ENCODE peak calls at places on chromosome 14, in six cellular contexts. One of them, this sample, is unnamed.

GRCh38 chr14:67411375-67411774 is 590 bp downstream of the PLEK2 start:
- DNase-seq in GM20000: no peak
- DNase-seq in mucosa of descending colon: no peak
- DNase-seq in CD8-positive, alpha-beta T cell: no peak
- DNase-seq in Calu3: no peak
- DNase-seq in IMR-90: no peak
- DNase-seq in this sample: no peak

GRCh38 chr14:78863143-78863542 is 693.0 kb downstream of the NRXN3 start:
- DNase-seq in GM20000: peak
- DNase-seq in mucosa of descending colon: peak
- DNase-seq in CD8-positive, alpha-beta T cell: no peak
- DNase-seq in IMR-90: peak
- DNase-seq in Calu3: peak
- DNase-seq in this sample: no peak

GRCh38 chr14:100383727-100384158 is 60.6 kb downstream of the SLC25A47 start:
- DNase-seq in Calu3: peak
- DNase-seq in CD8-positive, alpha-beta T cell: peak
- DNase-seq in mucosa of descending colon: peak
- DNase-seq in IMR-90: peak
- DNase-seq in GM20000: peak
- DNase-seq in this sample: peak

GRCh38 chr14:101810897-101811620 is 49.5 kb downstream of the PPP2R5C start:
- DNase-seq in IMR-90: peak
- DNase-seq in CD8-positive, alpha-beta T cell: no peak
- DNase-seq in Calu3: no peak
- DNase-seq in GM20000: no peak
- DNase-seq in mucosa of descending colon: no peak
- DNase-seq in this sample: no peak

GRCh38 chr14:98177551-98177950 is 1094.4 kb downstream of the BCL11B start:
- DNase-seq in mucosa of descending colon: no peak
- DNase-seq in IMR-90: no peak
- DNase-seq in CD8-positive, alpha-beta T cell: no peak
- DNase-seq in Calu3: no peak
- DNase-seq in GM20000: no peak
- DNase-seq in this sample: no peak

GRCh38 chr14:81265641-81266169 is 44.9 kb upstream of the GTF2A1 start:
- DNase-seq in GM20000: no peak
- DNase-seq in CD8-positive, alpha-beta T cell: no peak
- DNase-seq in mucosa of descending colon: no peak
- DNase-seq in IMR-90: no peak
- DNase-seq in Calu3: no peak
- DNase-seq in this sample: no peak

GRCh38 chr14:35539969-35540368 is 6.0 kb downstream of the INSM2 start:
- DNase-seq in IMR-90: no peak
- DNase-seq in CD8-positive, alpha-beta T cell: no peak
- DNase-seq in Calu3: no peak
- DNase-seq in mucosa of descending colon: no peak
- DNase-seq in GM20000: peak
- DNase-seq in this sample: no peak

GRCh38 chr14:90336985-90337384 is 5.2 kb upstream of the NRDE2 start:
- DNase-seq in CD8-positive, alpha-beta T cell: no peak
- DNase-seq in GM20000: no peak
- DNase-seq in Calu3: peak
- DNase-seq in mucosa of descending colon: no peak
- DNase-seq in IMR-90: no peak
- DNase-seq in this sample: no peak

GRCh38 chr14:31449971-31450610 is 7.2 kb downstream of the DTD2 start:
- DNase-seq in mucosa of descending colon: no peak
- DNase-seq in GM20000: peak
- DNase-seq in Calu3: no peak
- DNase-seq in CD8-positive, alpha-beta T cell: no peak
- DNase-seq in IMR-90: peak
- DNase-seq in this sample: no peak

GRCh38 chr14:101120636-101121398 is 217.3 kb upstream of the RTL1 start:
- DNase-seq in IMR-90: no peak
- DNase-seq in mucosa of descending colon: peak
- DNase-seq in GM20000: no peak
- DNase-seq in Calu3: no peak
- DNase-seq in CD8-positive, alpha-beta T cell: no peak
- DNase-seq in this sample: peak

GRCh38 chr14:42884100-42884499 is 1277.4 kb downstream of the LRFN5 start:
- DNase-seq in GM20000: no peak
- DNase-seq in CD8-positive, alpha-beta T cell: no peak
- DNase-seq in IMR-90: peak
- DNase-seq in mucosa of descending colon: no peak
- DNase-seq in Calu3: no peak
- DNase-seq in this sample: no peak

GRCh38 chr14:94805726-94806288 is 35.9 kb upstream of the GSC start:
- DNase-seq in GM20000: no peak
- DNase-seq in CD8-positive, alpha-beta T cell: no peak
- DNase-seq in IMR-90: no peak
- DNase-seq in mucosa of descending colon: peak
- DNase-seq in Calu3: no peak
- DNase-seq in this sample: no peak

GRCh38 chr14:30185832-30186231 is 258.2 kb upstream of the PRKD1 start:
- DNase-seq in mucosa of descending colon: no peak
- DNase-seq in Calu3: no peak
- DNase-seq in CD8-positive, alpha-beta T cell: no peak
- DNase-seq in IMR-90: no peak
- DNase-seq in GM20000: no peak
- DNase-seq in this sample: no peak

GRCh38 chr14:35963209-35963608 is 137.1 kb downstream of the BRMS1L start:
- DNase-seq in IMR-90: no peak
- DNase-seq in GM20000: no peak
- DNase-seq in Calu3: peak
- DNase-seq in CD8-positive, alpha-beta T cell: no peak
- DNase-seq in mucosa of descending colon: no peak
- DNase-seq in this sample: no peak

GRCh38 chr14:77509366-77509765 is 10.8 kb upstream of the ISM2 start:
- DNase-seq in mucosa of descending colon: no peak
- DNase-seq in CD8-positive, alpha-beta T cell: no peak
- DNase-seq in GM20000: no peak
- DNase-seq in Calu3: no peak
- DNase-seq in IMR-90: no peak
- DNase-seq in this sample: no peak

GRCh38 chr14:50397461-50398196 is 948 bp upstream of the CDKL1 start:
- DNase-seq in GM20000: no peak
- DNase-seq in Calu3: peak
- DNase-seq in IMR-90: no peak
- DNase-seq in CD8-positive, alpha-beta T cell: no peak
- DNase-seq in mucosa of descending colon: peak
- DNase-seq in this sample: peak

GRCh38 chr14:73311710-73312035 is 74.4 kb downstream of the PAPLN start:
- DNase-seq in IMR-90: no peak
- DNase-seq in mucosa of descending colon: no peak
- DNase-seq in Calu3: no peak
- DNase-seq in GM20000: no peak
- DNase-seq in CD8-positive, alpha-beta T cell: no peak
- DNase-seq in this sample: no peak

GRCh38 chr14:73312697-73313096 is 75.4 kb downstream of the PAPLN start:
- DNase-seq in mucosa of descending colon: no peak
- DNase-seq in CD8-positive, alpha-beta T cell: no peak
- DNase-seq in GM20000: no peak
- DNase-seq in IMR-90: no peak
- DNase-seq in Calu3: no peak
- DNase-seq in this sample: no peak

DNA sequence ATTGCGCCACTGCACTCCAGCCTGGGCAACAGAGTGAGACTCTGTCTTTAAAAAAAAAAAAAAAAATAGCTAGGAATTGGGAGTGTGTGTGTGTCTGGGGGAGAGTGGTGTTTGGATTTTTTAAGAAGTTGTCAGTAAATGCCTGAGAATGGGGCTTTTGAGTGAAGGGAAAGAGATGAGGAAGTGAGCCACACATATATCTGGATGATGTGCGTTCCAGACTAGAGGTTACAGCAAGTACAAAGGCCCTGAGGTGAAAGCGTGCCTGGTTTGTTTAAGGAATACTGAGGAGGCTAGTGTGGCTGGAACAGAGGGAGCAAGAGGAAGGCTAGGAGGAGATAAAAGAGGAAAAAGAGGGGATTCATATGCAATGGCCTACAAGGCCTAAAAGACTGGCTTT is 70.0 kb downstream of the PAPLN start:
- DNase-seq in GM20000: no peak
- DNase-seq in mucosa of descending colon: no peak
- DNase-seq in CD8-positive, alpha-beta T cell: no peak
- DNase-seq in Calu3: no peak
- DNase-seq in IMR-90: no peak
- DNase-seq in this sample: no peak
- TF ChIP-seq CTCF in GM20000: no peak
- TF ChIP-seq CTCF in mucosa of descending colon: no peak
- TF ChIP-seq CTCF in CD8-positive, alpha-beta T cell: no peak
- TF ChIP-seq CTCF in Calu3: no peak
- TF ChIP-seq CTCF in IMR-90: no peak
- TF ChIP-seq CTCF in this sample: no peak

GRCh38 chr14:55160989-55161388 is 30.4 kb downstream of the DLGAP5 start:
- DNase-seq in IMR-90: peak
- DNase-seq in mucosa of descending colon: no peak
- DNase-seq in GM20000: peak
- DNase-seq in CD8-positive, alpha-beta T cell: no peak
- DNase-seq in Calu3: no peak
- DNase-seq in this sample: no peak
- TF ChIP-seq CTCF in IMR-90: peak
- TF ChIP-seq CTCF in mucosa of descending colon: peak
- TF ChIP-seq CTCF in GM20000: no peak
- TF ChIP-seq CTCF in CD8-positive, alpha-beta T cell: peak
- TF ChIP-seq CTCF in Calu3: no peak
- TF ChIP-seq CTCF in this sample: peak

GRCh38 chr14:103002578-103003350 is 54.6 kb downstream of the CDC42BPB start:
- DNase-seq in GM20000: no peak
- DNase-seq in IMR-90: no peak
- DNase-seq in CD8-positive, alpha-beta T cell: no peak
- DNase-seq in mucosa of descending colon: no peak
- DNase-seq in Calu3: no peak
- DNase-seq in this sample: no peak
- TF ChIP-seq CTCF in GM20000: no peak
- TF ChIP-seq CTCF in IMR-90: peak
- TF ChIP-seq CTCF in CD8-positive, alpha-beta T cell: no peak
- TF ChIP-seq CTCF in mucosa of descending colon: no peak
- TF ChIP-seq CTCF in Calu3: no peak
- TF ChIP-seq CTCF in this sample: no peak

DNA sequence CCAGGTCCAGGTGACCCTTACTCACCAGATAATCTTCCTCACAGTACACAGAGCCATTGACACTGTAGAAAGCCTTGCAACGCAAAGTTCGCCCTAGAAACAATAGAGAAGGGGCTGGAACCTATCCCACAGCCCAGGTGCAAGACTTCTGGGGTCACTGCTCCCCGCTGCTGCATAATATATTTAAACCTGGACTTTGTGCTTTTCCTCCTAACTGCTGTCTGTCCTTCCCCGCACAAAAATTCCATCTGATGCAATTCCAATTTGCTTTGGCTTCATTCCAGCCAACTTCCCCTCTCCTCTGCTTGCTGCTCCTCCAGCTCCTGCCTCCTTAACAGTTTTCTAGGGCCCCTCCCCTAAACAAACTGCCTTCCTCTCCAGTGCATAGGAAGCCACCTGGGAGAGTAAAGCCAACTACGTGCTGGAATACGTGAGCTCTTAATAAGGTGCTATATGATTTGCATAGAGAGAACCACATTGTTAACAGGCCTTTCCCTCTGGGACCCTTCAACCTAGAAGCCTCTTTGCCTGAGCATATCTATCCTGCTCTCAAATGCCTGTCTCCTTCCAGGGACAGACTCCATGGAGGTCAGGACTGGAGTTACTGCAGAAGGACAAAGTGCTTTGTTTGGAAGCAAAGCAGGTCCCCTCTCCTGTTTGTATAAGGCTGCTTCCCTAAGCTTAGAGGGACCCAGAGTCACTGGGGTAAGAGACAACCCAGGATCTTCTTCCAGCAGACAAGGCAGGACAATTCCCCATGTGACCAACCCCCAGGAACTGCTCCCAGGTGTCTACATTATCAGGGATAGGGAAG is 5.5 kb downstream of the AJUBA start:
- DNase-seq in GM20000: no peak
- DNase-seq in IMR-90: peak
- DNase-seq in mucosa of descending colon: peak
- DNase-seq in Calu3: peak
- DNase-seq in CD8-positive, alpha-beta T cell: no peak
- DNase-seq in this sample: peak
- TF ChIP-seq CTCF in GM20000: no peak
- TF ChIP-seq CTCF in IMR-90: no peak
- TF ChIP-seq CTCF in mucosa of descending colon: no peak
- TF ChIP-seq CTCF in Calu3: no peak
- TF ChIP-seq CTCF in CD8-positive, alpha-beta T cell: no peak
- TF ChIP-seq CTCF in this sample: no peak

DNA sequence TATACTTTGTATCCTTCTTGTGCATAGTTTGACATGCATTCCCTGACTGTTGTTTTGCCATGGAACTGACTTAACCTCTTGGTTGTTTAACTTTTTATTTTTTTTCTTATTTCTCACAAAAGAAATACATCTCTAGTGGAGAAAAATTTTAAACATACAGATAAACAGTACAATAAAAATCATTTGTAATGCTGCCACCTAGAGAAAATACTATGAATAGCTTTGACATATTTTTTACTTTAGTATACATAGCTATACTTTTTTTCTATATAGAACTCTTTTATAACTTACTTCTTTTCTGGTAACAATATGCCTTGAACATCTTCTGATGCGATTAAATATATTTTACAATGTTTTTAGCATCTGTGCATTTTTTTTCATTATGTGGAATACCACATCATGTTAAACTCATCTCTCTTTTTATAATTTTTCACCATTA is 184.5 kb downstream of the AKAP6 start:
- DNase-seq in mucosa of descending colon: no peak
- DNase-seq in CD8-positive, alpha-beta T cell: no peak
- DNase-seq in Calu3: no peak
- DNase-seq in IMR-90: peak
- DNase-seq in GM20000: no peak
- DNase-seq in this sample: no peak
- TF ChIP-seq CTCF in mucosa of descending colon: no peak
- TF ChIP-seq CTCF in CD8-positive, alpha-beta T cell: peak
- TF ChIP-seq CTCF in Calu3: no peak
- TF ChIP-seq CTCF in IMR-90: peak
- TF ChIP-seq CTCF in GM20000: no peak
- TF ChIP-seq CTCF in this sample: peak

GRCh38 chr14:103854822-103855733 is 7.7 kb upstream of the PPP1R13B start:
- DNase-seq in CD8-positive, alpha-beta T cell: no peak
- DNase-seq in mucosa of descending colon: peak
- DNase-seq in IMR-90: no peak
- DNase-seq in Calu3: no peak
- DNase-seq in GM20000: no peak
- DNase-seq in this sample: no peak
- TF ChIP-seq CTCF in CD8-positive, alpha-beta T cell: no peak
- TF ChIP-seq CTCF in mucosa of descending colon: no peak
- TF ChIP-seq CTCF in IMR-90: no peak
- TF ChIP-seq CTCF in Calu3: no peak
- TF ChIP-seq CTCF in GM20000: no peak
- TF ChIP-seq CTCF in this sample: no peak